ENCODE peak calls at places on chromosomes 4 and X, in ten cellular contexts. One of them, this sample, is unnamed.

GRCh38 chr4:687975-688694 is 816 bp downstream of the SLC49A3 start:
- DNase-seq in left colon: no peak
- DNase-seq in fibroblast of the aortic adventitia: no peak
- DNase-seq in D721Med: no peak
- DNase-seq in KG1: no peak
- DNase-seq in naive B cell: no peak
- DNase-seq in tibial nerve: no peak
- DNase-seq in GM13977: no peak
- DNase-seq in uterus: no peak
- DNase-seq in activated T-cell treated with anti-CD3 and anti-CD28 coated beads for 48 hours: no peak
- DNase-seq in this sample: no peak

GRCh38 chrX:118675966-118676349 is 51.4 kb upstream of the IL13RA1 start:
- DNase-seq in uterus: no peak
- DNase-seq in KG1: no peak
- DNase-seq in activated T-cell treated with anti-CD3 and anti-CD28 coated beads for 48 hours: no peak
- DNase-seq in naive B cell: no peak
- DNase-seq in D721Med: no peak
- DNase-seq in left colon: no peak
- DNase-seq in fibroblast of the aortic adventitia: no peak
- DNase-seq in GM13977: no peak
- DNase-seq in tibial nerve: no peak
- DNase-seq in this sample: no peak

GRCh38 chr4:42904986-42905385 is 12.5 kb downstream of the GRXCR1 start:
- DNase-seq in KG1: no peak
- DNase-seq in naive B cell: no peak
- DNase-seq in tibial nerve: no peak
- DNase-seq in uterus: no peak
- DNase-seq in activated T-cell treated with anti-CD3 and anti-CD28 coated beads for 48 hours: no peak
- DNase-seq in GM13977: no peak
- DNase-seq in fibroblast of the aortic adventitia: no peak
- DNase-seq in left colon: no peak
- DNase-seq in D721Med: no peak
- DNase-seq in this sample: no peak

GRCh38 chr4:161714022-161714751 is 449.6 kb downstream of the FSTL5 start:
- DNase-seq in GM13977: no peak
- DNase-seq in tibial nerve: no peak
- DNase-seq in KG1: no peak
- DNase-seq in activated T-cell treated with anti-CD3 and anti-CD28 coated beads for 48 hours: no peak
- DNase-seq in uterus: no peak
- DNase-seq in naive B cell: no peak
- DNase-seq in left colon: no peak
- DNase-seq in D721Med: no peak
- DNase-seq in fibroblast of the aortic adventitia: peak
- DNase-seq in this sample: no peak

GRCh38 chr4:53935780-53936179 is 128.6 kb downstream of the CHIC2 start:
- DNase-seq in KG1: no peak
- DNase-seq in naive B cell: no peak
- DNase-seq in fibroblast of the aortic adventitia: peak
- DNase-seq in activated T-cell treated with anti-CD3 and anti-CD28 coated beads for 48 hours: no peak
- DNase-seq in uterus: no peak
- DNase-seq in tibial nerve: no peak
- DNase-seq in D721Med: no peak
- DNase-seq in left colon: no peak
- DNase-seq in GM13977: no peak
- DNase-seq in this sample: no peak

GRCh38 chrX:69389221-69389620 is 114.9 kb upstream of the NALF2 start:
- DNase-seq in D721Med: no peak
- DNase-seq in uterus: no peak
- DNase-seq in fibroblast of the aortic adventitia: no peak
- DNase-seq in activated T-cell treated with anti-CD3 and anti-CD28 coated beads for 48 hours: no peak
- DNase-seq in tibial nerve: no peak
- DNase-seq in left colon: no peak
- DNase-seq in GM13977: no peak
- DNase-seq in naive B cell: no peak
- DNase-seq in KG1: no peak
- DNase-seq in this sample: no peak

GRCh38 chr4:55358668-55359067 is 12.6 kb downstream of the SRD5A3 start:
- DNase-seq in fibroblast of the aortic adventitia: peak
- DNase-seq in uterus: no peak
- DNase-seq in D721Med: no peak
- DNase-seq in KG1: no peak
- DNase-seq in GM13977: peak
- DNase-seq in naive B cell: no peak
- DNase-seq in tibial nerve: no peak
- DNase-seq in left colon: no peak
- DNase-seq in activated T-cell treated with anti-CD3 and anti-CD28 coated beads for 48 hours: no peak
- DNase-seq in this sample: no peak

GRCh38 chr4:85773372-85773771 is 298.4 kb downstream of the ARHGAP24 start:
- DNase-seq in KG1: no peak
- DNase-seq in GM13977: no peak
- DNase-seq in uterus: no peak
- DNase-seq in naive B cell: no peak
- DNase-seq in fibroblast of the aortic adventitia: no peak
- DNase-seq in tibial nerve: no peak
- DNase-seq in left colon: no peak
- DNase-seq in D721Med: no peak
- DNase-seq in activated T-cell treated with anti-CD3 and anti-CD28 coated beads for 48 hours: no peak
- DNase-seq in this sample: no peak

GRCh38 chrX:53479295-53479694 is 45.1 kb upstream of the HSD17B10 start:
- DNase-seq in KG1: no peak
- DNase-seq in naive B cell: no peak
- DNase-seq in tibial nerve: no peak
- DNase-seq in D721Med: no peak
- DNase-seq in left colon: no peak
- DNase-seq in activated T-cell treated with anti-CD3 and anti-CD28 coated beads for 48 hours: no peak
- DNase-seq in uterus: no peak
- DNase-seq in fibroblast of the aortic adventitia: no peak
- DNase-seq in GM13977: no peak
- DNase-seq in this sample: no peak

GRCh38 chrX:38717871-38718270 is 83.4 kb upstream of the MID1IP1 start:
- DNase-seq in KG1: no peak
- DNase-seq in fibroblast of the aortic adventitia: peak
- DNase-seq in left colon: no peak
- DNase-seq in D721Med: no peak
- DNase-seq in naive B cell: no peak
- DNase-seq in GM13977: peak
- DNase-seq in uterus: no peak
- DNase-seq in tibial nerve: no peak
- DNase-seq in activated T-cell treated with anti-CD3 and anti-CD28 coated beads for 48 hours: no peak
- DNase-seq in this sample: no peak

GRCh38 chr4:34196375-34196774 is 2047.9 kb downstream of the ARAP2 start:
- DNase-seq in GM13977: no peak
- DNase-seq in D721Med: no peak
- DNase-seq in left colon: no peak
- DNase-seq in activated T-cell treated with anti-CD3 and anti-CD28 coated beads for 48 hours: no peak
- DNase-seq in naive B cell: no peak
- DNase-seq in KG1: no peak
- DNase-seq in uterus: no peak
- DNase-seq in tibial nerve: no peak
- DNase-seq in fibroblast of the aortic adventitia: peak
- DNase-seq in this sample: no peak

GRCh38 chr4:26568446-26568994 is 15.4 kb upstream of the TBC1D19 start:
- DNase-seq in uterus: no peak
- DNase-seq in D721Med: no peak
- DNase-seq in tibial nerve: no peak
- DNase-seq in KG1: no peak
- DNase-seq in fibroblast of the aortic adventitia: peak
- DNase-seq in activated T-cell treated with anti-CD3 and anti-CD28 coated beads for 48 hours: no peak
- DNase-seq in naive B cell: no peak
- DNase-seq in left colon: no peak
- DNase-seq in GM13977: no peak
- DNase-seq in this sample: no peak

GRCh38 chr4:139014391-139015268 is 951 bp upstream of the NOCT start:
- DNase-seq in GM13977: peak
- DNase-seq in tibial nerve: peak
- DNase-seq in KG1: no peak
- DNase-seq in naive B cell: no peak
- DNase-seq in uterus: no peak
- DNase-seq in D721Med: no peak
- DNase-seq in left colon: no peak
- DNase-seq in activated T-cell treated with anti-CD3 and anti-CD28 coated beads for 48 hours: no peak
- DNase-seq in fibroblast of the aortic adventitia: peak
- DNase-seq in this sample: no peak

GRCh38 chrX:148933881-148934280 is 433.5 kb downstream of the AFF2 start:
- DNase-seq in fibroblast of the aortic adventitia: no peak
- DNase-seq in activated T-cell treated with anti-CD3 and anti-CD28 coated beads for 48 hours: no peak
- DNase-seq in KG1: no peak
- DNase-seq in uterus: no peak
- DNase-seq in naive B cell: no peak
- DNase-seq in GM13977: no peak
- DNase-seq in D721Med: no peak
- DNase-seq in tibial nerve: no peak
- DNase-seq in left colon: no peak
- DNase-seq in this sample: no peak

GRCh38 chr4:84279678-84280077 is 219.4 kb downstream of the NKX6-1 start:
- DNase-seq in GM13977: no peak
- DNase-seq in naive B cell: no peak
- DNase-seq in KG1: no peak
- DNase-seq in left colon: no peak
- DNase-seq in uterus: no peak
- DNase-seq in fibroblast of the aortic adventitia: peak
- DNase-seq in D721Med: no peak
- DNase-seq in activated T-cell treated with anti-CD3 and anti-CD28 coated beads for 48 hours: no peak
- DNase-seq in tibial nerve: no peak
- DNase-seq in this sample: no peak

GRCh38 chr4:41418444-41418843 is 119.5 kb upstream of the LIMCH1 start:
- DNase-seq in uterus: no peak
- DNase-seq in GM13977: no peak
- DNase-seq in activated T-cell treated with anti-CD3 and anti-CD28 coated beads for 48 hours: no peak
- DNase-seq in tibial nerve: no peak
- DNase-seq in D721Med: no peak
- DNase-seq in fibroblast of the aortic adventitia: peak
- DNase-seq in naive B cell: no peak
- DNase-seq in left colon: no peak
- DNase-seq in KG1: no peak
- DNase-seq in this sample: peak

GRCh38 chr4:84952004-84952403 is 14.5 kb downstream of the WDFY3 start:
- DNase-seq in D721Med: no peak
- DNase-seq in left colon: no peak
- DNase-seq in fibroblast of the aortic adventitia: peak
- DNase-seq in tibial nerve: no peak
- DNase-seq in naive B cell: no peak
- DNase-seq in activated T-cell treated with anti-CD3 and anti-CD28 coated beads for 48 hours: no peak
- DNase-seq in GM13977: no peak
- DNase-seq in uterus: no peak
- DNase-seq in KG1: no peak
- DNase-seq in this sample: no peak

GRCh38 chr4:52103314-52103713 is 52.2 kb downstream of the SPATA18 start:
- DNase-seq in KG1: no peak
- DNase-seq in naive B cell: no peak
- DNase-seq in uterus: no peak
- DNase-seq in D721Med: no peak
- DNase-seq in left colon: no peak
- DNase-seq in fibroblast of the aortic adventitia: peak
- DNase-seq in GM13977: no peak
- DNase-seq in tibial nerve: no peak
- DNase-seq in activated T-cell treated with anti-CD3 and anti-CD28 coated beads for 48 hours: no peak
- DNase-seq in this sample: no peak

GRCh38 chr4:129806986-129807385 is 711.0 kb downstream of the C4orf33 start:
- DNase-seq in naive B cell: no peak
- DNase-seq in KG1: no peak
- DNase-seq in uterus: no peak
- DNase-seq in left colon: no peak
- DNase-seq in activated T-cell treated with anti-CD3 and anti-CD28 coated beads for 48 hours: no peak
- DNase-seq in D721Med: no peak
- DNase-seq in tibial nerve: no peak
- DNase-seq in GM13977: no peak
- DNase-seq in fibroblast of the aortic adventitia: no peak
- DNase-seq in this sample: no peak

GRCh38 chr4:126697748-126698147 is 935.0 kb upstream of the INTU start:
- DNase-seq in fibroblast of the aortic adventitia: peak
- DNase-seq in activated T-cell treated with anti-CD3 and anti-CD28 coated beads for 48 hours: no peak
- DNase-seq in uterus: no peak
- DNase-seq in tibial nerve: no peak
- DNase-seq in naive B cell: no peak
- DNase-seq in D721Med: no peak
- DNase-seq in GM13977: no peak
- DNase-seq in left colon: no peak
- DNase-seq in KG1: no peak
- DNase-seq in this sample: no peak

GRCh38 chr4:17030543-17030942 is 132.1 kb upstream of the LDB2 start:
- DNase-seq in uterus: peak
- DNase-seq in activated T-cell treated with anti-CD3 and anti-CD28 coated beads for 48 hours: no peak
- DNase-seq in left colon: no peak
- DNase-seq in fibroblast of the aortic adventitia: peak
- DNase-seq in KG1: no peak
- DNase-seq in naive B cell: no peak
- DNase-seq in D721Med: no peak
- DNase-seq in tibial nerve: no peak
- DNase-seq in GM13977: no peak
- DNase-seq in this sample: no peak

GRCh38 chrX:41344053-41344452 is 10.1 kb downstream of the DDX3X start:
- DNase-seq in tibial nerve: no peak
- DNase-seq in left colon: no peak
- DNase-seq in GM13977: no peak
- DNase-seq in KG1: no peak
- DNase-seq in activated T-cell treated with anti-CD3 and anti-CD28 coated beads for 48 hours: no peak
- DNase-seq in uterus: no peak
- DNase-seq in naive B cell: no peak
- DNase-seq in D721Med: no peak
- DNase-seq in fibroblast of the aortic adventitia: no peak
- DNase-seq in this sample: no peak

GRCh38 chr4:36013206-36013605 is 231.1 kb downstream of the ARAP2 start:
- DNase-seq in KG1: no peak
- DNase-seq in fibroblast of the aortic adventitia: no peak
- DNase-seq in GM13977: no peak
- DNase-seq in tibial nerve: no peak
- DNase-seq in D721Med: no peak
- DNase-seq in naive B cell: no peak
- DNase-seq in left colon: no peak
- DNase-seq in activated T-cell treated with anti-CD3 and anti-CD28 coated beads for 48 hours: no peak
- DNase-seq in uterus: no peak
- DNase-seq in this sample: no peak

GRCh38 chr4:166165829-166166420 is 292.9 kb downstream of the TLL1 start:
- DNase-seq in tibial nerve: peak
- DNase-seq in left colon: no peak
- DNase-seq in D721Med: peak
- DNase-seq in KG1: peak
- DNase-seq in naive B cell: peak
- DNase-seq in uterus: no peak
- DNase-seq in fibroblast of the aortic adventitia: peak
- DNase-seq in GM13977: peak
- DNase-seq in activated T-cell treated with anti-CD3 and anti-CD28 coated beads for 48 hours: no peak
- DNase-seq in this sample: no peak

GRCh38 chr4:37822220-37822619 is 4.3 kb upstream of the PGM2 start:
- DNase-seq in left colon: no peak
- DNase-seq in tibial nerve: no peak
- DNase-seq in naive B cell: no peak
- DNase-seq in GM13977: no peak
- DNase-seq in fibroblast of the aortic adventitia: no peak
- DNase-seq in KG1: no peak
- DNase-seq in D721Med: no peak
- DNase-seq in activated T-cell treated with anti-CD3 and anti-CD28 coated beads for 48 hours: no peak
- DNase-seq in uterus: no peak
- DNase-seq in this sample: no peak

GRCh38 chrX:66674506-66674905 is 35.6 kb upstream of the EDA2R start:
- DNase-seq in GM13977: no peak
- DNase-seq in naive B cell: no peak
- DNase-seq in tibial nerve: no peak
- DNase-seq in activated T-cell treated with anti-CD3 and anti-CD28 coated beads for 48 hours: no peak
- DNase-seq in uterus: no peak
- DNase-seq in left colon: no peak
- DNase-seq in D721Med: no peak
- DNase-seq in fibroblast of the aortic adventitia: no peak
- DNase-seq in KG1: no peak
- DNase-seq in this sample: no peak

GRCh38 chr4:16858275-16858752 is 40.1 kb downstream of the LDB2 start:
- DNase-seq in tibial nerve: no peak
- DNase-seq in fibroblast of the aortic adventitia: peak
- DNase-seq in D721Med: no peak
- DNase-seq in GM13977: no peak
- DNase-seq in uterus: no peak
- DNase-seq in KG1: no peak
- DNase-seq in naive B cell: no peak
- DNase-seq in activated T-cell treated with anti-CD3 and anti-CD28 coated beads for 48 hours: no peak
- DNase-seq in left colon: no peak
- DNase-seq in this sample: no peak

GRCh38 chr4:140943887-140944515 is 187.8 kb upstream of the TBC1D9 start:
- DNase-seq in GM13977: no peak
- DNase-seq in left colon: no peak
- DNase-seq in KG1: no peak
- DNase-seq in naive B cell: no peak
- DNase-seq in tibial nerve: no peak
- DNase-seq in fibroblast of the aortic adventitia: peak
- DNase-seq in activated T-cell treated with anti-CD3 and anti-CD28 coated beads for 48 hours: no peak
- DNase-seq in uterus: no peak
- DNase-seq in D721Med: no peak
- DNase-seq in this sample: no peak